ENCODE peak calls at places on chromosomes 4 and X, in seven cellular contexts. Y is NCI-H1694 treated with DMSO at 0.1 percent for 48 hours; D is AG09309; B is MG63; S is activated effector memory CD4-positive, alpha-beta T cell treated with Interleukin-2 at 50 U/mL for 16 hours; Z is neural crest cell; T is activated CD4-positive, alpha-beta memory T cell treated with anti-CD3 and anti-CD28 coated beads for 36 hours. M is an unnamed sample.

GRCh38 chrX:78105944-78106650 is 2.0 kb downstream of the PGK1 start:
- DNase-seq in D (no peak), Z (no peak), T (peak; percentile 42), Y (no peak), S (peak; percentile 3), B (no peak), M (no peak)

GRCh38 chr4:176945314-176945713 is 152.6 kb upstream of the VEGFC start:
- DNase-seq in Z (no peak), S (no peak), T (no peak), D (no peak), B (no peak), Y (no peak), M (no peak)

GRCh38 chrX:101659601-101660063 is at the start of gene ARMCX2:
- DNase-seq in Z (peak; percentile 10), Y (peak; percentile 0), T (peak; percentile 14), B (peak; percentile 15), S (no peak), D (peak; percentile 23), M (no peak)

GRCh38 chr4:56102581-56102980 is 153.8 kb downstream of the CEP135 start:
- DNase-seq in S (no peak), Z (no peak), Y (no peak), D (no peak), B (no peak), T (no peak), M (peak; percentile 15)

GRCh38 chr4:11616856-11617255 is 188.2 kb upstream of the HS3ST1 start:
- DNase-seq in B (no peak), Z (no peak), S (no peak), D (no peak), Y (no peak), T (no peak), M (no peak)

GRCh38 chr4:120718979-120719566 is 203.5 kb downstream of the PRDM5 start:
- DNase-seq in Z (peak; percentile 28), T (peak; percentile 26), D (no peak), S (no peak), B (peak; percentile 3), Y (no peak), M (peak; percentile 52)

GRCh38 chrX:19836337-19836736 is 51.1 kb downstream of the SH3KBP1 start:
- DNase-seq in Z (no peak), Y (no peak), D (no peak), T (no peak), B (no peak), S (no peak), M (no peak)

GRCh38 chr4:73460913-73461522 is 20.5 kb upstream of the AFM start:
- DNase-seq in D (no peak), S (no peak), Z (no peak), Y (no peak), B (no peak), T (no peak), M (no peak)

GRCh38 chr4:156734965-156735895 is 236.4 kb downstream of the PDGFC start:
- DNase-seq in T (no peak), Y (no peak), B (no peak), D (no peak), S (no peak), Z (no peak), M (no peak)

GRCh38 chr4:92445127-92445526 is 141.4 kb downstream of the GRID2 start:
- DNase-seq in B (no peak), D (no peak), Z (no peak), T (no peak), Y (no peak), S (no peak), M (no peak)

GRCh38 chrX:117895418-117895817 is 221.2 kb downstream of the KLHL13 start:
- DNase-seq in T (no peak), Y (no peak), Z (no peak), S (no peak), D (no peak), B (no peak), M (no peak)

GRCh38 chr4:129218355-129218754 is 122.4 kb downstream of the C4orf33 start:
- DNase-seq in Z (no peak), S (no peak), B (no peak), D (no peak), Y (peak; percentile 29), T (no peak), M (peak; percentile 63)

GRCh38 chrX:151970661-151971060 is 3.8 kb downstream of the GABRE start:
- DNase-seq in T (no peak), B (peak; percentile 94), D (peak; percentile 87), Y (no peak), Z (no peak), S (no peak), M (no peak)

GRCh38 chr4:180909279-180909678 is 1333.9 kb upstream of the TENM3 start:
- DNase-seq in S (no peak), B (peak; percentile 1), Y (no peak), Z (no peak), D (no peak), T (no peak), M (peak; percentile 31)

GRCh38 chr4:3302786-3303444 is 10.1 kb downstream of the RGS12 start:
- DNase-seq in S (no peak), T (peak; percentile 59), D (no peak), Y (no peak), Z (no peak), B (no peak), M (peak; percentile 4)

GRCh38 chrX:68989865-68990606 is 161.2 kb downstream of the EFNB1 start:
- DNase-seq in Z (peak; percentile 37), D (peak; percentile 28), Y (no peak), B (peak; percentile 45), S (no peak), T (no peak), M (peak; percentile 61)

GRCh38 chr4:153757407-153757806 is 2.4 kb downstream of the RNF175 start:
- DNase-seq in Z (no peak), B (no peak), Y (no peak), D (no peak), S (no peak), T (no peak), M (no peak)

GRCh38 chr4:29326816-29327215 is 1393.4 kb upstream of the PCDH7 start:
- DNase-seq in B (no peak), S (no peak), Y (no peak), Z (no peak), D (no peak), T (no peak), M (no peak)

GRCh38 chr4:2933566-2934076 is 29.6 kb downstream of the NOP14 start:
- DNase-seq in Y (no peak), D (no peak), Z (no peak), B (no peak), T (peak; percentile 10), S (no peak), M (no peak)

GRCh38 chr4:21593268-21594002 is 355.1 kb downstream of the KCNIP4 start:
- DNase-seq in S (no peak), T (no peak), B (no peak), Z (no peak), D (peak; percentile 3), Y (peak; percentile 87), M (peak; percentile 15)

GRCh38 chr4:26048962-26049361 is 134.9 kb downstream of the SMIM20 start:
- DNase-seq in B (no peak), Y (no peak), D (no peak), T (no peak), S (no peak), Z (no peak), M (no peak)

GRCh38 chr4:108139089-108139488 is 29.6 kb downstream of the LEF1 start:
- DNase-seq in Y (no peak), B (no peak), T (no peak), D (no peak), Z (no peak), S (no peak), M (no peak)

GRCh38 chr4:45004847-45005565 is 278.6 kb upstream of the GNPDA2 start:
- DNase-seq in Z (no peak), B (peak; percentile 14), D (no peak), Y (no peak), S (no peak), T (no peak), M (no peak)

GRCh38 chrX:78838709-78839108 is 91.2 kb downstream of the LPAR4 start:
- DNase-seq in B (no peak), T (no peak), Z (no peak), D (no peak), Y (no peak), S (no peak), M (no peak)

GRCh38 chrX:18961686-18962085 is 22.2 kb downstream of the PHKA2 start:
- DNase-seq in Y (no peak), B (no peak), D (no peak), T (no peak), S (no peak), Z (no peak), M (no peak)

GRCh38 chr4:38014421-38014852 is 54.2 kb downstream of the PTTG2 start:
- DNase-seq in D (no peak), B (no peak), S (no peak), Y (no peak), T (no peak), Z (no peak), M (no peak)

GRCh38 chr4:124167602-124168001 is 544.9 kb downstream of the ANKRD50 start:
- DNase-seq in T (no peak), B (peak; percentile 87), S (no peak), Z (no peak), Y (no peak), D (no peak), M (no peak)

GRCh38 chr4:102780476-102781144 is 19.8 kb upstream of the MANBA start:
- DNase-seq in D (no peak), T (no peak), Z (no peak), S (no peak), Y (no peak), B (no peak), M (no peak)

GRCh38 chr4:14465498-14465897 is 536.8 kb upstream of the CPEB2 start:
- DNase-seq in D (no peak), T (no peak), S (no peak), Y (no peak), B (no peak), Z (no peak), M (no peak)

GRCh38 chr4:150591284-150591874 is 9.4 kb downstream of the MAB21L2 start:
- DNase-seq in S (no peak), B (no peak), D (no peak), Y (peak; percentile 30), T (no peak), Z (no peak), M (peak; percentile 87)

GRCh38 chrX:93594780-93595179 is 78.6 kb downstream of the NAP1L3 start:
- DNase-seq in Z (no peak), S (no peak), B (peak; percentile 10), D (no peak), T (no peak), Y (no peak), M (no peak)